ENCODE peak calls at places on chromosomes 4 and X, in ten cellular contexts. B is tibial artery, Z is PC-3, G is astrocyte, Y is upper lobe of right lung, T is nephron progenitor cell, F is chondrocyte, V is astrocyte of the spinal cord, K is cardiac fibroblast, A is HCT116. E is an unnamed sample.

GRCh38 chr4:96638132-96638531 is 798.2 kb downstream of the PDHA2 start:
- DNase-seq in B (no peak), Z (no peak), G (no peak), Y (no peak), T (no peak), F (no peak), V (no peak), K (no peak), A (no peak), E (no peak)

GRCh38 chr4:158327525-158327924 is 117.2 kb downstream of the TMEM144 start:
- DNase-seq in B (no peak), Z (no peak), G (no peak), Y (no peak), T (peak; percentile 6), F (no peak), V (no peak), K (no peak), A (no peak), E (no peak)

GRCh38 chr4:126748736-126749135 is 884.0 kb upstream of the INTU start:
- DNase-seq in B (no peak), Z (no peak), G (peak; percentile 79), Y (no peak), T (no peak), F (no peak), V (peak; percentile 33), K (no peak), A (no peak), E (no peak)

GRCh38 chr4:2348786-2349185 is 69.7 kb downstream of the ZFYVE28 start:
- DNase-seq in B (no peak), Z (no peak), G (no peak), Y (no peak), T (no peak), F (no peak), V (no peak), K (no peak), A (no peak), E (no peak)

GRCh38 chr4:39614487-39615162 is 24.0 kb downstream of the SMIM14 start:
- DNase-seq in B (no peak), Z (peak; percentile 69), G (peak; percentile 92), Y (no peak), T (no peak), F (no peak), V (peak; percentile 82), K (peak; percentile 73), A (no peak), E (peak; percentile 29)

GRCh38 chr4:183437452-183437851 is 7.0 kb upstream of the CDKN2AIP start:
- DNase-seq in B (no peak), Z (no peak), G (no peak), Y (no peak), T (no peak), F (no peak), V (no peak), K (no peak), A (no peak), E (no peak)

GRCh38 chr4:99394913-99395312 is 40.2 kb downstream of the ADH7 start:
- DNase-seq in B (no peak), Z (peak; percentile 30), G (peak; percentile 56), Y (no peak), T (no peak), F (no peak), V (peak; percentile 61), K (peak; percentile 54), A (no peak), E (no peak)

GRCh38 chrX:40383969-40384368 is 196.8 kb upstream of the ATP6AP2 start:
- DNase-seq in B (no peak), Z (no peak), G (peak; percentile 24), Y (no peak), T (no peak), F (no peak), V (no peak), K (no peak), A (no peak), E (no peak)

GRCh38 chr4:87185471-87185870 is 34.9 kb downstream of the KLHL8 start:
- DNase-seq in B (no peak), Z (no peak), G (no peak), Y (no peak), T (no peak), F (no peak), V (no peak), K (no peak), A (no peak), E (no peak)

DNA sequence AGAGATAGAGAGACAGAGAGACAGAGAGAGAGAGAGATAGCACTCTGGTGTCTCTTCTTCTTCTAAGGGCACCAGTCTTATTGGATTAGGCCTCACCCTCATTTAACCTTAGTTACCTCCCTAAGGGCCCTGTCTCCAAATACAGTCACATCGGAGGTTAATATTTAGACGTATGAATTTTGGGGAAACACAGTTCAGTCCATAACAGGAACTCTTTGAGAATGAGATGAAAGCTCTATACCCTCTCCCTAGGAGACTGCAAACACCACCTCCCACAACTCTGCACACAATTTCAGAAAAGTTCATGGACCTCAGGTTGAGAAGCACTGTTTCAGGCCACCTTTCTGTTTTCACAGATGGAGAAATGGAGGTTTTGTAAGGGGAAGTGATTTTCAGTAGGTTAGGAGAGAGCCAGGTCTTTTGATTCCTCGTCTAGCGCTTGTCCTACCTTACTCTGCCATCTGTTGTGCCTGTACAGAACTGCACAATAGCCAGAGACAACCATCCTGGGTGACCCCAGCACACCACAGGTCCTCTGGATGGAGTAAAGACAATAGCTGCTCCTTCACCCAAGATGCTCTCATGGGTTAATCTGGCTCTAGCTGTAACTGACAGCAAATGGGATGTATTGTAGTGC is 16.9 kb upstream of the LOC101059915 start:
- DNase-seq in B (no peak), Z (peak; percentile 26), G (no peak), Y (no peak), T (no peak), F (no peak), V (no peak), K (no peak), A (no peak), E (no peak)
- TF ChIP-seq CTCF in B (no peak), Z (peak; percentile 26), G (no peak), Y (peak; percentile 32), T (no peak), F (peak; percentile 18), V (no peak), K (no peak), A (no peak), E (peak; percentile 15)

GRCh38 chr4:103915224-103915869 is 195.6 kb upstream of the TACR3 start:
- DNase-seq in B (no peak), Z (peak; percentile 25), G (no peak), Y (no peak), T (no peak), F (no peak), V (peak; percentile 19), K (peak; percentile 15), A (peak; percentile 19), E (no peak)
- TF ChIP-seq CTCF in B (no peak), Z (peak; percentile 65), G (peak; percentile 59), Y (peak; percentile 42), T (peak; percentile 72), F (peak; percentile 83), V (peak; percentile 57), K (peak; percentile 64), A (peak; percentile 54), E (peak; percentile 47)

GRCh38 chr4:21290562-21290961 is 590.3 kb downstream of the PACRGL start:
- DNase-seq in B (no peak), Z (no peak), G (no peak), Y (no peak), T (no peak), F (no peak), V (no peak), K (no peak), A (no peak), E (no peak)
- TF ChIP-seq CTCF in B (no peak), Z (no peak), G (no peak), Y (no peak), T (no peak), F (no peak), V (no peak), K (no peak), A (no peak), E (no peak)

DNA sequence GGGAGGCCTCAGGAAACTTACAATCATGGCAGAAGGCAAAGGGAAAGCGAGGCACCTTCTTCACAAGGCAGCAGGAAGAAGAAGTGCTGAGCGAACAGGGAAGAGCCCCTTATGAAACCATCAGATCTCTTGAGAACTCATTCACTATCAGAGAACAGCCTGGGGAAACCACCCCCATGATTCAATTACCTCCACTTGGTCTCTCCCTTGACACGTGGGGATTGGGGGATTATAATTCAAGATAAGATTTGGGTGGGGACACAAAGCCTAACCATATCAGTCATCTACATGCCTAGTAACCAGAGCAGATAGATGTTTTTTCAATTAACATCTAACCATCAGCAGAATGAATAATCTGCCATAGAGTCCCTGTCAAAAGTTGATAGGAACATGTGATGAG is 30.4 kb downstream of the FAM13A start:
- DNase-seq in B (no peak), Z (no peak), G (no peak), Y (no peak), T (no peak), F (no peak), V (no peak), K (no peak), A (no peak), E (no peak)
- TF ChIP-seq CTCF in B (no peak), Z (no peak), G (no peak), Y (no peak), T (no peak), F (no peak), V (no peak), K (no peak), A (no peak), E (no peak)